ENCODE peak calls at places on chromosomes 11 and 22, in four cellular contexts. D is ovary; E is pancreas; C is CD4-positive, alpha-beta T cell. X is an unnamed sample.

GRCh38 chr11:47241740-47242400 is 6.7 kb downstream of the ACP2 start:
- DNase-seq in C (no peak), E (no peak), D (no peak), X (no peak)

GRCh38 chr11:86784247-86784681 is 16.1 kb upstream of the PRSS23 start:
- DNase-seq in C (no peak), D (no peak), E (no peak), X (no peak)

GRCh38 chr22:44680481-44680894 is 21.5 kb upstream of the PRR5 start:
- DNase-seq in E (no peak), C (no peak), D (no peak), X (no peak)

GRCh38 chr11:86637976-86638375 is 34.4 kb downstream of the ME3 start:
- DNase-seq in D (no peak), C (no peak), E (no peak), X (no peak)

GRCh38 chr11:13316528-13316961 is 39.0 kb downstream of the BMAL1 start:
- DNase-seq in E (no peak), D (peak), C (no peak), X (no peak)

GRCh38 chr11:78147807-78148206 is 8.4 kb upstream of the ALG8 start:
- DNase-seq in D (no peak), C (no peak), E (no peak), X (no peak)

GRCh38 chr11:107928767-107929507 is 689 bp downstream of the RAB39A start:
- DNase-seq in D (no peak), C (no peak), E (no peak), X (no peak)

GRCh38 chr11:19367051-19367709 is 126.4 kb upstream of the E2F8 start:
- DNase-seq in D (no peak), C (no peak), E (no peak), X (no peak)

GRCh38 chr11:40285520-40285919 is 1173.9 kb downstream of the LRRC4C start:
- DNase-seq in C (no peak), E (no peak), D (no peak), X (no peak)

GRCh38 chr22:22587577-22588188 is 28.6 kb upstream of the PRAME start:
- DNase-seq in D (no peak), C (no peak), E (no peak), X (no peak)

GRCh38 chr22:39607093-39607492 is 36.5 kb downstream of the CACNA1I start:
- DNase-seq in C (no peak), D (no peak), E (no peak), X (no peak)

GRCh38 chr11:96260526-96260925 is 82.5 kb downstream of the MAML2 start:
- DNase-seq in E (no peak), D (no peak), C (no peak), X (no peak)

GRCh38 chr22:23237201-23237798 is 57.0 kb downstream of the BCR start:
- DNase-seq in C (no peak), D (peak), E (peak), X (no peak)

GRCh38 chr22:38802671-38803121 is 8.8 kb upstream of the DNAL4 start:
- DNase-seq in C (no peak), E (no peak), D (no peak), X (peak)

GRCh38 chr11:8095831-8096522 is 15.0 kb downstream of the TUB start:
- DNase-seq in C (no peak), D (no peak), E (no peak), X (no peak)

GRCh38 chr11:1701041-1701807 is 4.2 kb downstream of the KRTAP5-6 start:
- DNase-seq in C (no peak), E (no peak), D (no peak), X (no peak)

GRCh38 chr22:46357711-46358505 is 22.4 kb downstream of the TRMU start:
- DNase-seq in E (peak), D (peak), C (no peak), X (no peak)

GRCh38 chr11:111947143-111947542 is 10.0 kb downstream of the DIXDC1 start:
- DNase-seq in D (no peak), C (no peak), E (no peak), X (no peak)

GRCh38 chr22:33129621-33130020 is 71.4 kb upstream of the SYN3 start:
- DNase-seq in D (no peak), E (no peak), C (no peak), X (no peak)

GRCh38 chr11:571802-572185 is 4.5 kb upstream of the PHRF1 start:
- DNase-seq in C (no peak), D (peak), E (no peak), X (no peak)

GRCh38 chr11:93063101-93063500 is 93.7 kb downstream of the MTNR1B start:
- DNase-seq in C (no peak), D (no peak), E (no peak), X (no peak)

GRCh38 chr22:22894740-22895731 is 7.4 kb downstream of the IGLL5 start:
- DNase-seq in D (no peak), E (no peak), C (no peak), X (no peak)

GRCh38 chr11:1856306-1857005 is 3.6 kb downstream of the LSP1 start:
- DNase-seq in C (no peak), D (no peak), E (peak), X (no peak)

GRCh38 chr11:47714554-47715081 is 551 bp downstream of the AGBL2 start:
- DNase-seq in E (peak), D (no peak), C (peak), X (no peak)

GRCh38 chr11:2530855-2531200 is 86.0 kb downstream of the KCNQ1 start:
- DNase-seq in E (peak), C (no peak), D (peak), X (no peak)

GRCh38 chr11:71426413-71426812 is 21.8 kb downstream of the DHCR7 start:
- DNase-seq in C (no peak), D (no peak), E (no peak), X (no peak)
- H3K27ac ChIP-seq in C (no peak), D (no peak), E (no peak), X (no peak)

GRCh38 chr22:42780070-42780540 is 59.4 kb upstream of the A4GALT start:
- DNase-seq in E (no peak), C (no peak), D (no peak), X (peak)
- H3K27ac ChIP-seq in E (no peak), C (no peak), D (no peak), X (no peak)

DNA sequence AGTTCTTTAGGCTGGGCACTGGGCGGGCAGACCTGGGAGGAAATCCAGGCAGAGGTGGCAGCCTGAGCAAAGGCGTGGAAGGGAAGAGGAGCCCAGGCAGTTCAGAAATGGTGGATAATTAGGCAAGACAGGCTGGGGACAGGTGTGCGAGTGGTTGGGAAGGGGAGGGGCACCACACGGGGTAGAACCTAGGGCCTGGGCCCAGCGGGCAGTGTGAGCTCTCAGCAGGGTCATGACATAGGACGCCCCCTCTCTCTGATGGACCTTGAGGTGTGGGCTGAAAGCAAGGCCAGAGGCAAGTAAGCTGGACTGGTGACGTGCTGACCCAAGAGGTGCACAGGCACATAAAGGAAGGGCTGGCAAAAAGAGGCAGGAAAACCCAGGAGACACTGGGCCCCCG is 6.8 kb downstream of the UFD1 start:
- DNase-seq in D (no peak), E (no peak), C (no peak), X (no peak)
- H3K27ac ChIP-seq in D (no peak), E (no peak), C (no peak), X (no peak)

GRCh38 chr11:126410649-126411048 is 55.2 kb downstream of the ST3GAL4 start:
- DNase-seq in D (no peak), E (no peak), C (no peak), X (no peak)
- H3K27ac ChIP-seq in D (peak), E (no peak), C (no peak), X (no peak)

DNA sequence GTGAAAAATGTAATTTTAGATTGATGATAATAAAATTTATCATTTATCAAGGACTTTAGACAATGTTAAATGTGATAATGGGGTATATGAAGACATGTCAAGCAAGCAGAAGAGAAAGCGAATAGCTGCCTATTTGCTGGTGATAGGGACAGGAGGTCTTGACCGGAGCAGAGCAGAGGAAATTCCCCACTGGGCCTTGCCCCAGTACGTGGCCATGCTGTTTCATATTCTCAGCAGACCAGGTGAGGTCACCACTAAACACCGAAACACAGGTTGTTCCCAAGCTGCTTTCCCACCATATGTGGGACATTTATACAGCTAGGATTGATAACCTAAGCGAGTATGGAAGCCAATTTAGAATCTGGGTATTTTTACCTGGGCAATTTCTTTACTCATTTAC is 1629.6 kb downstream of the FAM181B start:
- DNase-seq in E (no peak), D (no peak), C (no peak), X (no peak)
- H3K27ac ChIP-seq in E (no peak), D (no peak), C (no peak), X (no peak)

DNA sequence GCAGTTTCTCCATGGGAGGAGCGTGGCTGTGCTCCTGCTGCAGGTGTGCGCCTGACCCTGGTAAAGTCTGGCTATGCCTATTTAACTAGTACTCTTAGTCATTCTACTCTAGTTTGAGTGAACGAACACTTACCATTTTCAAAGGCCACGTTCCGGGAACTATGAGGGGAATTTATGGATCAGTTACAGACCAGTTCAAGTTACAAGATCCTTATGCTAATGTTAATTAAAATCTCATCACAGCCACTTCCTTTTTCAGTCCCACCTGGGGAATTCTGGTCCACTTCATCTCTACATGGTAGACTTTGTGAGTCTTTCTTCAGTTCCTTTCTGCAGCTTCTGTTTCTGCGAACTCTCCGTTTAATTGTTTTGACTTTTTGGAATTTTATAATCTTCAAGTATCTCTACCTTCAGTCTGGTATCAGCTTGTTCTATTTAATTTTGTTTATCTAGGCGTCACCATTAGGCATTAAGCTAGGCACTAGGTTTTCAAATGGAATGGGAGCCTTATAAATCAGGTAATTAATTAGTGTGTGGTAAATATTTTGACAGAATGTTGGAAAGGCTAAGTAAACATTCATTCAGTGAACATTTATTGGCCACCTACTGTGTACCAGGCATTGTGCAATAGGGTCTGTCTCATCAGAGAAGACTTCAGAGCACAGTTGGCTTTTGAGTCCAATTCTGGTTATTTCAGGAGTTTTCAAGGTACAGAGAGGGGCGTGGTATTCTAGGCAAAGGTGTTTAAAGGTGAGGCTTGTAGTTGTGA is 78.9 kb downstream of the GRK3 start:
- DNase-seq in E (no peak), D (no peak), C (no peak), X (no peak)
- H3K27ac ChIP-seq in E (no peak), D (no peak), C (no peak), X (no peak)

GRCh38 chr11:130509942-130510341 is 61.5 kb downstream of the ADAMTS15 start:
- DNase-seq in C (no peak), D (no peak), E (no peak), X (no peak)
- H3K27ac ChIP-seq in C (no peak), D (peak), E (no peak), X (no peak)

DNA sequence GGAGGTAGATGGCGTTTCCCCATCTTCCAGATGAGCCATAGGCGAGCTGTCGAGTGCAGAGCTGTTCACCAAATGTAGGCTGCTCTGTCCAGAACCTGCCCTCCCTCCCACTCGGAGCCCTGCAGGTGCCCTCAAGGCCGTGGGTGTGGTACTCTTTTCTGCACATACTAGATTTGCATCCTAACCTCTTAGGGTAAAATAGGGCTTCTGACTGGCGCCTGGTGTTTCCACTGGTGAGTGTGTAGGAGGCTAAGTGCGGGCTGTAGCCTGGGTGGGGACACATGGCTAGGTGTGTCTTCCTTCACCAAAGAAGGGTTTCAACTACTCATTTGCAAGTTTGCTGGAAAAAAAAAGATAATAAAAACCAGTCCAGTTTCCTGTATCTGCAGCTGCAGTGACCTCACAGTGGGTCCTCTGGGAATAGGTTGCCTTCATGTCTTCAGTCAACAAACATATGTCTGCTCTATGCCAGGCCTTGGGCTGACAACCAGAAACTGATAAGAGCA is 8.5 kb downstream of the BIK start:
- DNase-seq in E (no peak), D (no peak), C (no peak), X (no peak)
- H3K27ac ChIP-seq in E (no peak), D (no peak), C (no peak), X (no peak)

GRCh38 chr11:64870176-64870892 is 8.1 kb downstream of the EHD1 start:
- DNase-seq in D (no peak), C (no peak), E (no peak), X (no peak)
- H3K27ac ChIP-seq in D (peak), C (peak), E (peak), X (peak)

DNA sequence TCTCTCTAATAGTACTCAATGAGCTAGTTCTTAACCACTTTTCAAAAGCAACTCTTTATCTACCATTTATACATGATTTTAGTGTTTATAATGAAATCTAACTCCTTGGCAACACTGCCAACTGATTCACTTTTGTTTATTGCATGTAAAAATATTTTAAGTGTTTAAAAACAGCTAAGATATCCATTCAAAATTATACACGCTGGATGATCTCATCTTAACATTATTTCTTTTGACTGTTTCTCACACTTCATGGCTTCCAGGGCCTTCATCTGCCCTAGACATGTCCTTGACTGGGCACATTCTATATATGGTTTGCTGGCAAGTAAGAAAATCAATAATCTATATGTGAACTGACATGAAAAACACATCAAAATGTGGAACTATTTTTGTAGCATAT is 414.6 kb upstream of the LUZP2 start:
- DNase-seq in D (no peak), C (no peak), E (no peak), X (no peak)
- H3K27ac ChIP-seq in D (no peak), C (no peak), E (no peak), X (no peak)